ENCODE peak calls at places on chromosomes 3 and 15, in five cellular contexts. H is GM12864, B is right lobe of liver, S is GM23338, F is cardiac fibroblast. I is an unnamed sample.
A peak's percentile ranks its signal among the peaks of the same experiment; 100 is the strongest.

GRCh38 chr15:91271565-91272153 is 171.6 kb downstream of the SV2B start:
- DNase-seq in H (no peak), F (peak; percentile 77), S (peak; percentile 91), B (no peak), I (peak; percentile 62)

GRCh38 chr3:61531528-61531927 is 29.8 kb upstream of the PTPRG start:
- DNase-seq in H (no peak), S (no peak), F (no peak), B (no peak), I (no peak)

GRCh38 chr15:77070500-77071337 is at the start of gene TSPAN3:
- DNase-seq in S (peak; percentile 97), B (peak; percentile 95), H (peak; percentile 64), F (peak; percentile 94), I (peak; percentile 88)

GRCh38 chr3:189530822-189531221 is 100.4 kb upstream of the TP63 start:
- DNase-seq in H (no peak), B (no peak), S (no peak), F (peak; percentile 5), I (peak; percentile 12)

GRCh38 chr3:112681822-112682325 is 40.9 kb upstream of the CCDC80 start:
- DNase-seq in H (no peak), F (peak; percentile 54), B (no peak), S (no peak), I (peak; percentile 71)

GRCh38 chr15:73081321-73081958 is 29.2 kb downstream of the NEO1 start:
- DNase-seq in F (peak; percentile 82), H (peak; percentile 8), B (no peak), S (peak; percentile 74), I (peak; percentile 67)

GRCh38 chr3:67349551-67350174 is 304.7 kb downstream of the SUCLG2 start:
- DNase-seq in F (no peak), B (no peak), H (no peak), S (no peak), I (no peak)

GRCh38 chr15:89469331-89470107 is 26.9 kb downstream of the RHCG start:
- DNase-seq in S (peak; percentile 78), F (no peak), B (no peak), H (no peak), I (no peak)

GRCh38 chr15:70036585-70037343 is 61.0 kb downstream of the TLE3 start:
- DNase-seq in H (peak; percentile 96), F (no peak), B (no peak), S (no peak), I (no peak)

GRCh38 chr3:57545636-57546268 is 1.6 kb upstream of the DNAH12 start:
- DNase-seq in F (peak; percentile 46), H (no peak), B (no peak), S (no peak), I (no peak)

GRCh38 chr3:57546616-57547015 is 2.5 kb upstream of the DNAH12 start:
- DNase-seq in H (no peak), F (no peak), B (no peak), S (no peak), I (no peak)

GRCh38 chr3:57538465-57538864 is 5.7 kb downstream of the DNAH12 start:
- DNase-seq in H (no peak), F (no peak), B (no peak), S (no peak), I (no peak)

GRCh38 chr3:57544181-57545125 is at the start of gene DNAH12:
- DNase-seq in B (peak; percentile 49), F (peak; percentile 46), H (no peak), S (peak; percentile 97), I (no peak)
- H3K4me3 ChIP-seq in B (peak within 1 kb of the TSS; percentile 21), F (peak within 1 kb of the TSS; percentile 38), H (no peak within 1 kb of the TSS), S (peak within 1 kb of the TSS; percentile 45), I (peak within 1 kb of the TSS; percentile 29)

GRCh38 chr15:75672111-75672602 is 24.4 kb downstream of the SNX33 start:
- DNase-seq in B (no peak), S (no peak), F (peak; percentile 35), H (no peak), I (no peak)

GRCh38 chr15:75666823-75667501 is 19.2 kb downstream of the SNX33 start:
- DNase-seq in B (no peak), S (no peak), H (no peak), F (peak; percentile 98), I (peak; percentile 100)

GRCh38 chr15:75669879-75670212 is 22.1 kb downstream of the SNX33 start:
- DNase-seq in S (no peak), B (no peak), H (no peak), F (no peak), I (no peak)

GRCh38 chr15:75671684-75672083 is 24.0 kb downstream of the SNX33 start:
- DNase-seq in B (no peak), H (no peak), S (no peak), F (peak; percentile 27), I (no peak)

GRCh38 chr15:75669191-75669878 is 21.6 kb downstream of the SNX33 start:
- DNase-seq in H (no peak), F (no peak), S (no peak), B (no peak), I (peak; percentile 30)
- TF ChIP-seq CTCF in H (no peak), F (no peak), S (no peak), B (no peak), I (no peak)

GRCh38 chr15:55586808-55587207 is 1.3 kb downstream of the PYGO1 start:
- DNase-seq in F (no peak), B (no peak), H (no peak), S (no peak), I (no peak)
- H3K4me3 ChIP-seq in F (peak overlapping the region; percentile 69), B (no peak overlapping the region), H (no peak overlapping the region), S (peak overlapping the region; percentile 77), I (peak overlapping the region; percentile 75)

DNA sequence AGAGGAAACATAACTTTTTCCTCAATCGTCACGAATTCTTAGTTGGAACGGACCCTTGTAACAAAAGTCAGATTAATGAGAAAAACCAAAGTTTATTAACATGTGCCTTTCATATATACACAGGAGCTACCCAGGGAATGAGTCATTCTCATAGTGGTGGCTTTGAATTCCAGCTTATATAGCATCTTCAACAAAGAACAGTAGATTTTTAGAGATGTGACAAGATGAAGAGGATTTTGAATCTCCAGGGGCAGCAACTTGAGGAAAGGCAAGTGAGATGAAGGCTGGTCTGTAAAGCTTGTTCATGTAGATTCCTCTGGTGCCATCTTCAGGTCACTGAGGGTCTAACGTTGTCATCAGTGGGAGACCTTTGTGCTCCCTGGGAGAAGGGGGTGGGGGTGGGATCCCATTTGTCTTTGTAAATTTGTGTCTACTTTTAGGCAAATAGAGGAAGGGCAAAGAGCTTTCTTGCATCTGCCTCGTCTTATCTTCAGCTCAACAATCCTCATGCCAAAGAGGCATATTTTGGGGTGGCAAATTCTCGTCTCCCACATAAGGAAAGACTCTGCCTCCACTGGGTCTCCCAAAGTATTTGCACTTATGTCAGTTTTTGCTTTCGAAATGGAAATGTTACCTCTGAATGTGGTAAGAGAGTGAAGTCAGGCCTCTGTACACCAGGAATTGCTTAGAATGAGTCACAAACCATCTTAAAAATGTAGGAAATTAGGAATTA is 29.5 kb downstream of the CLEC3B start:
- DNase-seq in F (peak; percentile 56), S (peak; percentile 72), H (peak; percentile 8), B (no peak), I (peak; percentile 83)
- TF ChIP-seq CTCF in F (no peak), S (peak; percentile 61), H (peak; percentile 40), B (no peak), I (peak; percentile 15)

I was measured in AG10803.